ENCODE peak calls at places on chromosomes 16 and 17, in five cellular contexts. N is CD4-positive, alpha-beta T cell; V is HCT116; K is IMR-90; Y is CD8-positive, alpha-beta memory T cell. T is an unnamed sample.

GRCh38 chr17:34579017-34579946 is at the start of gene TMEM132E:
- DNase-seq in N (no peak), V (no peak), K (peak; percentile 2), Y (no peak), T (peak; percentile 6)

GRCh38 chr17:77496831-77497577 is 356.2 kb downstream of the SEC14L1 start:
- DNase-seq in N (no peak), V (no peak), K (no peak), Y (no peak), T (no peak)

GRCh38 chr17:4753392-4753791 is 13.7 kb upstream of the CXCL16 start:
- DNase-seq in N (no peak), V (no peak), K (no peak), Y (no peak), T (no peak)

GRCh38 chr16:14501331-14502255 is 128.5 kb downstream of the PARN start:
- DNase-seq in N (no peak), V (peak; percentile 67), K (peak; percentile 94), Y (no peak), T (peak; percentile 97)

GRCh38 chr17:8222630-8223355 is 12.4 kb upstream of the AURKB start:
- DNase-seq in N (peak; percentile 82), V (peak; percentile 87), K (peak; percentile 93), Y (peak; percentile 90), T (peak; percentile 86)

GRCh38 chr17:61462734-61463067 is 10.5 kb downstream of the TBX4 start:
- DNase-seq in N (no peak), V (no peak), K (no peak), Y (no peak), T (no peak)

GRCh38 chr16:25210758-25211157 is 6.0 kb upstream of the AQP8 start:
- DNase-seq in N (no peak), V (no peak), K (peak; percentile 83), Y (no peak), T (peak; percentile 83)

GRCh38 chr17:6823011-6823442 is 8.5 kb downstream of the TEKT1 start:
- DNase-seq in N (no peak), V (no peak), K (peak; percentile 6), Y (no peak), T (peak; percentile 58)

GRCh38 chr17:70168044-70168978 is 1.0 kb upstream of the KCNJ2 start:
- DNase-seq in N (no peak), V (no peak), K (peak; percentile 81), Y (no peak), T (peak; percentile 70)

GRCh38 chr17:74937064-74938051 is 1.7 kb downstream of the OTOP3 start:
- DNase-seq in N (no peak), V (no peak), K (no peak), Y (no peak), T (no peak)

GRCh38 chr16:57623251-57624043 is 5.0 kb upstream of the ADGRG1 start:
- DNase-seq in N (no peak), V (peak; percentile 55), K (peak; percentile 52), Y (no peak), T (peak; percentile 58)
- H3K27ac ChIP-seq in N (no peak overlapping the region), V (peak overlapping the region; percentile 44), K (no peak overlapping the region), Y (no peak overlapping the region), T (no peak overlapping the region)

GRCh38 chr17:80065478-80066170 is 29.2 kb downstream of the CCDC40 start:
- DNase-seq in N (no peak), V (no peak), K (no peak), Y (no peak), T (no peak)
- H3K27me3 ChIP-seq in N (no peaks in the 10 kb centered on the region), V (no peaks in the 10 kb centered on the region), K (no peaks in the 10 kb centered on the region), Y (no peaks in the 10 kb centered on the region), T (no peaks in the 10 kb centered on the region)

DNA sequence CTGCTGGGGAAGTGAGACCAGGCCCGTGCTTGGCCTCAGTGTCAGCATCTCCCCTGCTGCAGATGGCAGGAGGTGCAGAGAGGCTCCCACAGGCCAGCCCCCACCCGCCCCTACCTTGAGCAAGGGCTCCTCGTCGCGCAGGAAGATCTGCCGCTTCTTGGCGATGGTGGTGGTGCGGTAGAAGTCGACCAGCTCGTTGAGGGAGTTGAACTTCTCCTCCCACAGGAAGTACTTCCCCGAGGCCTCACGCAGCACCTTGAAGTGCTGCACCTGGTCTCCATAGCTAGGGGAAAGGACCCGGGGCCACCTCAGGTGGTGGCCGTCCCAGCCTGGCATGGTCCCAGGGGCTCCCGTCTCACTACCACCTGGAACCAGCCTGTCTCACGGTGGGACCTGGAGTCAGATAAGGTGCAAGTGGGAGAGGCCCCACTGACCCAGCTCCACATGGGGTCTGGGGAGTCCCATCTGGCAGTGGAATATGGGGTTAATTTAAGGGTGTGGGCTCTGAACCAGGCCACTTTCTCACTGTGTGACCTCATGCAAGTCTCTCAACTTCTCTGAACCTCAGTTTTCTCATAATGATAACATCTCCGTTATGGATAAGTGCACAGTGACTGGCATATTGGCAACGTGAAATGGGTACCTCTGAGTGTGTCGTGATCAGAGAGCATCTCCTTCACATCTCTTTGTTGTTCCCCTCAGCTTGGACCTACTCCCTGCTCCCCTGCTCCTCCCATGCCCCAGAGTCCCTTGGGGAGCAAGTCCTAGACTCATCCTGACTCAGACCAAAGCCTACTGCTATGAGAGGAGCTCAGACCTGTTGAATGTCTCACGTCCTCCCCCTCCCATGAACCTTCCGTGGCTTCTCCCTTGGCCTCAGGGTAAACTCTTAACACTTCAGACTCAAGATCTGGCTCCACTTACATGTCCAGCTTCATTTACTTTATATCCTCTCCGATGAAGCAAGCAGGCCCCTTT is 19.8 kb upstream of the FAM83G start:
- DNase-seq in N (no peak), V (no peak), K (peak; percentile 26), Y (peak; percentile 45), T (no peak)
- H3K27ac ChIP-seq in N (peak overlapping the region; percentile 40), V (no peak overlapping the region), K (no peak overlapping the region), Y (no peak overlapping the region), T (no peak overlapping the region)

GRCh38 chr17:20010886-20011402 is 1.8 kb downstream of the SPECC1 start:
- DNase-seq in N (no peak), V (no peak), K (no peak), Y (no peak), T (no peak)

GRCh38 chr17:20009052-20009301 is 182 bp upstream of the SPECC1 start:
- DNase-seq in N (no peak), V (no peak), K (no peak), Y (no peak), T (peak; percentile 8)

GRCh38 chr17:20009302-20010098 is at the start of gene SPECC1:
- DNase-seq in N (peak; percentile 81), V (peak; percentile 49), K (peak; percentile 43), Y (peak; percentile 85), T (peak; percentile 6)

GRCh38 chr17:20008242-20009051 is 712 bp upstream of the SPECC1 start:
- DNase-seq in N (peak; percentile 2), V (no peak), K (no peak), Y (no peak), T (no peak)

GRCh38 chr17:20010099-20010863 is 1.1 kb downstream of the SPECC1 start:
- DNase-seq in N (no peak), V (peak; percentile 54), K (peak; percentile 61), Y (peak; percentile 7), T (peak; percentile 51)
- H3K27me3 ChIP-seq in N (peaks cover 44% of the 10 kb centered on the region), V (peaks cover 5% of the 10 kb centered on the region), K (peaks cover 33% of the 10 kb centered on the region), Y (peaks cover 4% of the 10 kb centered on the region), T (peaks cover 18% of the 10 kb centered on the region)

T was measured in astrocyte.